ENCODE peak calls at places on chromosomes 7 and 10, in seven cellular contexts. One of them, this sample, is unnamed.

GRCh38 chr10:99920901-99921300 is 88.8 kb downstream of the DNMBP start:
- DNase-seq in uterus: no peak
- DNase-seq in A549: no peak
- DNase-seq in IMR-90: peak
- DNase-seq in H1: no peak
- DNase-seq in fibroblast of lung: peak
- DNase-seq in heart left ventricle: no peak
- DNase-seq in this sample: no peak

GRCh38 chr7:108234981-108235450 is 104.9 kb upstream of the LAMB4 start:
- DNase-seq in heart left ventricle: no peak
- DNase-seq in uterus: no peak
- DNase-seq in A549: peak
- DNase-seq in H1: no peak
- DNase-seq in fibroblast of lung: peak
- DNase-seq in IMR-90: peak
- DNase-seq in this sample: no peak

GRCh38 chr7:78363866-78364265 is 565.3 kb downstream of the PHTF2 start:
- DNase-seq in H1: no peak
- DNase-seq in IMR-90: no peak
- DNase-seq in uterus: no peak
- DNase-seq in fibroblast of lung: no peak
- DNase-seq in heart left ventricle: no peak
- DNase-seq in A549: no peak
- DNase-seq in this sample: no peak

GRCh38 chr10:74377476-74377875 is 226.5 kb downstream of the ADK start:
- DNase-seq in uterus: no peak
- DNase-seq in fibroblast of lung: peak
- DNase-seq in A549: no peak
- DNase-seq in H1: no peak
- DNase-seq in IMR-90: no peak
- DNase-seq in heart left ventricle: no peak
- DNase-seq in this sample: no peak

GRCh38 chr10:112262556-112262955 is 20.6 kb upstream of the TECTB start:
- DNase-seq in A549: no peak
- DNase-seq in fibroblast of lung: peak
- DNase-seq in heart left ventricle: no peak
- DNase-seq in uterus: no peak
- DNase-seq in IMR-90: peak
- DNase-seq in H1: no peak
- DNase-seq in this sample: no peak

GRCh38 chr7:92845736-92846135 is 9.4 kb upstream of the CDK6 start:
- DNase-seq in uterus: no peak
- DNase-seq in A549: no peak
- DNase-seq in heart left ventricle: no peak
- DNase-seq in IMR-90: no peak
- DNase-seq in H1: no peak
- DNase-seq in fibroblast of lung: no peak
- DNase-seq in this sample: no peak

GRCh38 chr7:47472444-47473157 is 109.3 kb downstream of the TNS3 start:
- DNase-seq in heart left ventricle: no peak
- DNase-seq in fibroblast of lung: no peak
- DNase-seq in IMR-90: no peak
- DNase-seq in H1: no peak
- DNase-seq in uterus: no peak
- DNase-seq in A549: no peak
- DNase-seq in this sample: no peak

GRCh38 chr10:6348091-6348862 is 145.5 kb downstream of the PFKFB3 start:
- DNase-seq in H1: no peak
- DNase-seq in IMR-90: no peak
- DNase-seq in heart left ventricle: peak
- DNase-seq in A549: no peak
- DNase-seq in fibroblast of lung: peak
- DNase-seq in uterus: no peak
- DNase-seq in this sample: peak

GRCh38 chr7:29486191-29486700 is 77.4 kb upstream of the PRR15 start:
- DNase-seq in uterus: no peak
- DNase-seq in H1: no peak
- DNase-seq in heart left ventricle: no peak
- DNase-seq in fibroblast of lung: no peak
- DNase-seq in A549: no peak
- DNase-seq in IMR-90: no peak
- DNase-seq in this sample: peak

GRCh38 chr7:129168219-129168991 is 20.0 kb upstream of the SMO start:
- DNase-seq in uterus: peak
- DNase-seq in heart left ventricle: no peak
- DNase-seq in IMR-90: no peak
- DNase-seq in A549: no peak
- DNase-seq in fibroblast of lung: peak
- DNase-seq in H1: no peak
- DNase-seq in this sample: no peak
- H3K4me3 ChIP-seq in uterus: peak
- H3K4me3 ChIP-seq in heart left ventricle: peak
- H3K4me3 ChIP-seq in IMR-90: no peak
- H3K4me3 ChIP-seq in A549: no peak
- H3K4me3 ChIP-seq in fibroblast of lung: no peak
- H3K4me3 ChIP-seq in H1: peak
- H3K4me3 ChIP-seq in this sample: peak

GRCh38 chr7:10571759-10572158 is 401.9 kb upstream of the PHF14 start:
- DNase-seq in heart left ventricle: no peak
- DNase-seq in IMR-90: no peak
- DNase-seq in H1: no peak
- DNase-seq in fibroblast of lung: no peak
- DNase-seq in uterus: no peak
- DNase-seq in A549: no peak
- DNase-seq in this sample: no peak

DNA sequence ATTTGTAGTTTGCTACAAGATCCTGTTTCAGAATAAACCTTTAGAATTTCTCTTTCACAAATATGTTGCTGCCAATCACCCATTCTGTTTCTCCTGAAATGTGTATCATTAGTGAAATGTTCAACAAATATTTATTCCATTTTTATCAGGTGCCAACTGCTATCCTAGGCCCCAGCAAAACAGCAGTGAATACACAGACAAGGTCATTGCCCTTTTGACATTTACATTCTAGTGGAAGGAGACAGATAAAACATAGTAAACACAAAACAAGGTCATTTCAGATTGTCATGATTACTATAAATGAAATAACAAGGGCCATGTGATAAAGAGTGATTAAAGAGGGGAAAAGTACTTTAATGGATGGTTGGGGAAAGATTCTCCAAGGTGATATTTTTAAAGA is 404.8 kb upstream of the PHF14 start:
- DNase-seq in H1: no peak
- DNase-seq in fibroblast of lung: no peak
- DNase-seq in uterus: no peak
- DNase-seq in A549: no peak
- DNase-seq in heart left ventricle: no peak
- DNase-seq in IMR-90: no peak
- DNase-seq in this sample: no peak
- H3K27ac ChIP-seq in H1: no peak
- H3K27ac ChIP-seq in fibroblast of lung: no peak
- H3K27ac ChIP-seq in uterus: no peak
- H3K27ac ChIP-seq in A549: no peak
- H3K27ac ChIP-seq in heart left ventricle: no peak
- H3K27ac ChIP-seq in IMR-90: no peak
- H3K27ac ChIP-seq in this sample: no peak

GRCh38 chr7:5396542-5396941 is 27.1 kb downstream of the TNRC18 start:
- DNase-seq in IMR-90: no peak
- DNase-seq in heart left ventricle: no peak
- DNase-seq in H1: no peak
- DNase-seq in uterus: no peak
- DNase-seq in A549: peak
- DNase-seq in fibroblast of lung: no peak
- DNase-seq in this sample: no peak
- H3K4me3 ChIP-seq in IMR-90: peak
- H3K4me3 ChIP-seq in heart left ventricle: peak
- H3K4me3 ChIP-seq in H1: no peak
- H3K4me3 ChIP-seq in uterus: peak
- H3K4me3 ChIP-seq in A549: peak
- H3K4me3 ChIP-seq in fibroblast of lung: peak
- H3K4me3 ChIP-seq in this sample: peak

DNA sequence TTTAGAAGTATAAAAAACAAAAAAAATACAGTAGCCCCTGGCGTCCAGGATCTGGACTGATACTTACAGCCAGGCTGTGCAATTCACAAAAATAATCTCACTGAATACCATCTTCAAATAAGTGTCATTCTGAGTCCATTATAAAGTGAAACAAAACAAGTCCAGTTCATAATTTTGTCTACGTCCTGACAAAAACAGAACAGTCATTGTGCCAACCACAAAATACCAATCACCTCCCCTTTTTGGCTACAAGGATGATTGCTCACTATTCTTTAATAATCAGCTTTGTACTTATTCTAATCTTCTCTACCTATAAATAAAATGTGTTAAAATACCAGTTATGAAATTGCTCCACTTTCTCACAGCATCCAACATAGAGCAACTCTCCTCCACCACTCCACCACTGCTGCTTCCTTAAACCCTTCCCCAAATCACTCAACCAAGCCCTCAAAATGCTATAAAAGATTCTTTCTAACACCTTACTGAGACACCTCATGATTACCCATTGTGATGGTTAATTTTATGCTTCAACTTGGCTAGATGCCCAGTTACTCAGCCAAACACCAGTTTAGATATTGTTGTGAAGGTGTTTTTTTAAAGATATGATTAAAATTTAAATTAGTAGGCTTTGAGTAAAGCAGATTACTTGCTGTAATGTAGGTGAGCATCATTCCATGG is 479.8 kb upstream of the SEMA3A start:
- DNase-seq in IMR-90: no peak
- DNase-seq in A549: no peak
- DNase-seq in fibroblast of lung: peak
- DNase-seq in uterus: no peak
- DNase-seq in H1: no peak
- DNase-seq in heart left ventricle: no peak
- DNase-seq in this sample: no peak
- H3K27ac ChIP-seq in IMR-90: no peak
- H3K27ac ChIP-seq in A549: no peak
- H3K27ac ChIP-seq in fibroblast of lung: no peak
- H3K27ac ChIP-seq in uterus: no peak
- H3K27ac ChIP-seq in H1: no peak
- H3K27ac ChIP-seq in heart left ventricle: no peak
- H3K27ac ChIP-seq in this sample: no peak

GRCh38 chr7:76354981-76355730 is 3.6 kb downstream of the YWHAG start:
- DNase-seq in IMR-90: no peak
- DNase-seq in fibroblast of lung: no peak
- DNase-seq in H1: no peak
- DNase-seq in A549: no peak
- DNase-seq in heart left ventricle: no peak
- DNase-seq in uterus: no peak
- DNase-seq in this sample: no peak

GRCh38 chr7:76356115-76356514 is 2.7 kb downstream of the YWHAG start:
- DNase-seq in IMR-90: no peak
- DNase-seq in heart left ventricle: no peak
- DNase-seq in H1: no peak
- DNase-seq in A549: no peak
- DNase-seq in uterus: no peak
- DNase-seq in fibroblast of lung: no peak
- DNase-seq in this sample: no peak

GRCh38 chr7:76354516-76354915 is 4.3 kb downstream of the YWHAG start:
- DNase-seq in heart left ventricle: no peak
- DNase-seq in fibroblast of lung: no peak
- DNase-seq in A549: no peak
- DNase-seq in IMR-90: no peak
- DNase-seq in H1: no peak
- DNase-seq in uterus: no peak
- DNase-seq in this sample: no peak

GRCh38 chr7:76352193-76352592 is 6.6 kb downstream of the YWHAG start:
- DNase-seq in heart left ventricle: no peak
- DNase-seq in A549: no peak
- DNase-seq in IMR-90: peak
- DNase-seq in fibroblast of lung: no peak
- DNase-seq in uterus: no peak
- DNase-seq in H1: no peak
- DNase-seq in this sample: peak

GRCh38 chr7:76353744-76354143 is 5.0 kb downstream of the YWHAG start:
- DNase-seq in IMR-90: no peak
- DNase-seq in H1: no peak
- DNase-seq in heart left ventricle: no peak
- DNase-seq in A549: no peak
- DNase-seq in uterus: no peak
- DNase-seq in fibroblast of lung: no peak
- DNase-seq in this sample: no peak
- H3K4me3 ChIP-seq in IMR-90: no peak
- H3K4me3 ChIP-seq in H1: no peak
- H3K4me3 ChIP-seq in heart left ventricle: no peak
- H3K4me3 ChIP-seq in A549: no peak
- H3K4me3 ChIP-seq in uterus: no peak
- H3K4me3 ChIP-seq in fibroblast of lung: no peak
- H3K4me3 ChIP-seq in this sample: no peak

GRCh38 chr10:110269641-110270318 is 34.9 kb downstream of the SMNDC1 start:
- DNase-seq in uterus: no peak
- DNase-seq in A549: no peak
- DNase-seq in heart left ventricle: no peak
- DNase-seq in H1: no peak
- DNase-seq in IMR-90: peak
- DNase-seq in fibroblast of lung: peak
- DNase-seq in this sample: peak

GRCh38 chr10:110268442-110268841 is 36.3 kb downstream of the SMNDC1 start:
- DNase-seq in IMR-90: no peak
- DNase-seq in fibroblast of lung: no peak
- DNase-seq in A549: no peak
- DNase-seq in heart left ventricle: peak
- DNase-seq in uterus: no peak
- DNase-seq in H1: no peak
- DNase-seq in this sample: no peak

GRCh38 chr10:110268931-110269640 is 35.6 kb downstream of the SMNDC1 start:
- DNase-seq in uterus: no peak
- DNase-seq in A549: no peak
- DNase-seq in fibroblast of lung: no peak
- DNase-seq in IMR-90: no peak
- DNase-seq in heart left ventricle: no peak
- DNase-seq in H1: no peak
- DNase-seq in this sample: peak

GRCh38 chr10:110265573-110266193 is 39.0 kb downstream of the SMNDC1 start:
- DNase-seq in fibroblast of lung: no peak
- DNase-seq in IMR-90: no peak
- DNase-seq in uterus: no peak
- DNase-seq in H1: no peak
- DNase-seq in heart left ventricle: no peak
- DNase-seq in A549: no peak
- DNase-seq in this sample: no peak

GRCh38 chr10:110267246-110267645 is 37.5 kb downstream of the SMNDC1 start:
- DNase-seq in IMR-90: no peak
- DNase-seq in heart left ventricle: no peak
- DNase-seq in uterus: no peak
- DNase-seq in A549: no peak
- DNase-seq in H1: no peak
- DNase-seq in fibroblast of lung: no peak
- DNase-seq in this sample: no peak
- H3K27ac ChIP-seq in IMR-90: no peak
- H3K27ac ChIP-seq in heart left ventricle: peak
- H3K27ac ChIP-seq in uterus: no peak
- H3K27ac ChIP-seq in A549: no peak
- H3K27ac ChIP-seq in H1: no peak
- H3K27ac ChIP-seq in fibroblast of lung: no peak
- H3K27ac ChIP-seq in this sample: peak

GRCh38 chr7:4003536-4003935 is 678.6 kb upstream of the FOXK1 start:
- DNase-seq in IMR-90: no peak
- DNase-seq in A549: no peak
- DNase-seq in uterus: no peak
- DNase-seq in fibroblast of lung: no peak
- DNase-seq in H1: no peak
- DNase-seq in heart left ventricle: no peak
- DNase-seq in this sample: no peak
- H3K4me3 ChIP-seq in IMR-90: no peak
- H3K4me3 ChIP-seq in A549: no peak
- H3K4me3 ChIP-seq in uterus: no peak
- H3K4me3 ChIP-seq in fibroblast of lung: no peak
- H3K4me3 ChIP-seq in H1: no peak
- H3K4me3 ChIP-seq in heart left ventricle: no peak
- H3K4me3 ChIP-seq in this sample: no peak

This sample was measured in dorsolateral prefrontal cortex.